ENCODE peak calls at places on chromosomes 12 and 14, in four cellular contexts. One of them, this sample, is unnamed.

GRCh38 chr14:92888896-92889295 is 34.1 kb upstream of the CHGA start:
- DNase-seq in GM12865: no peak
- DNase-seq in IMR-90: no peak
- DNase-seq in Peyer's patch: no peak
- DNase-seq in this sample: no peak

GRCh38 chr14:77026930-77027537 is 1.5 kb downstream of the IRF2BPL start:
- DNase-seq in Peyer's patch: peak; percentile 76
- DNase-seq in GM12865: peak; percentile 78
- DNase-seq in IMR-90: peak; percentile 54
- DNase-seq in this sample: peak; percentile 58

GRCh38 chr12:56448860-56449621 is at the start of gene TIMELESS:
- DNase-seq in Peyer's patch: peak; percentile 94
- DNase-seq in IMR-90: peak; percentile 81
- DNase-seq in GM12865: peak; percentile 93
- DNase-seq in this sample: peak; percentile 85

GRCh38 chr12:3041558-3042164 is 35.5 kb upstream of the TSPAN9 start:
- DNase-seq in IMR-90: peak; percentile 67
- DNase-seq in Peyer's patch: peak; percentile 71
- DNase-seq in GM12865: peak; percentile 80
- DNase-seq in this sample: peak; percentile 84

GRCh38 chr12:11621797-11622423 is 27.6 kb upstream of the ETV6 start:
- DNase-seq in GM12865: peak; percentile 51
- DNase-seq in Peyer's patch: peak; percentile 59
- DNase-seq in IMR-90: no peak
- DNase-seq in this sample: peak; percentile 39

GRCh38 chr14:65169351-65169750 is 67.0 kb upstream of the MAX start:
- DNase-seq in Peyer's patch: no peak
- DNase-seq in IMR-90: peak; percentile 89
- DNase-seq in GM12865: peak; percentile 95
- DNase-seq in this sample: peak; percentile 59

GRCh38 chr12:47945341-47945728 is 18.1 kb upstream of the TMEM106C start:
- DNase-seq in GM12865: no peak
- DNase-seq in Peyer's patch: peak; percentile 61
- DNase-seq in IMR-90: no peak
- DNase-seq in this sample: no peak

GRCh38 chr12:124827588-124828184 is 36.0 kb downstream of the SCARB1 start:
- DNase-seq in IMR-90: no peak
- DNase-seq in GM12865: peak; percentile 36
- DNase-seq in Peyer's patch: peak; percentile 73
- DNase-seq in this sample: no peak

GRCh38 chr14:68495101-68495637 is 297.7 kb downstream of the ZFP36L1 start:
- DNase-seq in IMR-90: no peak
- DNase-seq in GM12865: no peak
- DNase-seq in Peyer's patch: peak; percentile 57
- DNase-seq in this sample: no peak

GRCh38 chr12:32170437-32170998 is 63.9 kb downstream of the BICD1 start:
- DNase-seq in GM12865: no peak
- DNase-seq in IMR-90: no peak
- DNase-seq in Peyer's patch: no peak
- DNase-seq in this sample: no peak

GRCh38 chr14:105240811-105241576 is 7.3 kb upstream of the BTBD6 start:
- DNase-seq in Peyer's patch: no peak
- DNase-seq in GM12865: no peak
- DNase-seq in IMR-90: no peak
- DNase-seq in this sample: no peak

GRCh38 chr12:66255737-66256136 is 46.6 kb upstream of the HELB start:
- DNase-seq in Peyer's patch: no peak
- DNase-seq in GM12865: no peak
- DNase-seq in IMR-90: no peak
- DNase-seq in this sample: no peak

GRCh38 chr12:28574746-28575592 is 384.7 kb downstream of the CCDC91 start:
- DNase-seq in Peyer's patch: no peak
- DNase-seq in GM12865: no peak
- DNase-seq in IMR-90: no peak
- DNase-seq in this sample: no peak

GRCh38 chr12:11839093-11839641 is 189.7 kb downstream of the ETV6 start:
- DNase-seq in GM12865: no peak
- DNase-seq in IMR-90: peak; percentile 61
- DNase-seq in Peyer's patch: peak; percentile 76
- DNase-seq in this sample: peak; percentile 84

GRCh38 chr12:50924131-50924438 is 28.3 kb upstream of the HIGD1C start:
- DNase-seq in Peyer's patch: no peak
- DNase-seq in GM12865: no peak
- DNase-seq in IMR-90: no peak
- DNase-seq in this sample: no peak

GRCh38 chr12:68358532-68359485 is 26.6 kb upstream of the MDM1 start:
- DNase-seq in GM12865: peak; percentile 85
- DNase-seq in IMR-90: peak; percentile 82
- DNase-seq in Peyer's patch: peak; percentile 82
- DNase-seq in this sample: peak; percentile 90

GRCh38 chr12:127632431-127632830 is 634.5 kb upstream of the TMEM132C start:
- DNase-seq in Peyer's patch: no peak
- DNase-seq in GM12865: no peak
- DNase-seq in IMR-90: no peak
- DNase-seq in this sample: no peak

GRCh38 chr12:19710811-19711793 is 271.8 kb downstream of the AEBP2 start:
- DNase-seq in Peyer's patch: no peak
- DNase-seq in GM12865: no peak
- DNase-seq in IMR-90: no peak
- DNase-seq in this sample: peak; percentile 39

GRCh38 chr12:114316076-114316475 is 89.9 kb downstream of the TBX5 start:
- DNase-seq in IMR-90: peak; percentile 84
- DNase-seq in Peyer's patch: no peak
- DNase-seq in GM12865: no peak
- DNase-seq in this sample: peak; percentile 63

GRCh38 chr12:40993158-40993557 is 195.0 kb upstream of the PDZRN4 start:
- DNase-seq in GM12865: no peak
- DNase-seq in IMR-90: no peak
- DNase-seq in Peyer's patch: no peak
- DNase-seq in this sample: no peak

GRCh38 chr12:50132505-50133135 is 20.6 kb downstream of the COX14 start:
- DNase-seq in IMR-90: peak; percentile 61
- DNase-seq in Peyer's patch: no peak
- DNase-seq in GM12865: peak; percentile 66
- DNase-seq in this sample: no peak

GRCh38 chr12:112350593-112351592 is 31.3 kb downstream of the HECTD4 start:
- DNase-seq in GM12865: peak; percentile 11
- DNase-seq in IMR-90: no peak
- DNase-seq in Peyer's patch: no peak
- DNase-seq in this sample: no peak

GRCh38 chr12:27966870-27967269 is 5.7 kb downstream of the PTHLH start:
- DNase-seq in IMR-90: peak; percentile 99
- DNase-seq in Peyer's patch: no peak
- DNase-seq in GM12865: peak; percentile 29
- DNase-seq in this sample: peak; percentile 95

GRCh38 chr12:7667025-7667575 is 1.4 kb upstream of the APOBEC1 start:
- DNase-seq in IMR-90: no peak
- DNase-seq in GM12865: no peak
- DNase-seq in Peyer's patch: no peak
- DNase-seq in this sample: no peak

DNA sequence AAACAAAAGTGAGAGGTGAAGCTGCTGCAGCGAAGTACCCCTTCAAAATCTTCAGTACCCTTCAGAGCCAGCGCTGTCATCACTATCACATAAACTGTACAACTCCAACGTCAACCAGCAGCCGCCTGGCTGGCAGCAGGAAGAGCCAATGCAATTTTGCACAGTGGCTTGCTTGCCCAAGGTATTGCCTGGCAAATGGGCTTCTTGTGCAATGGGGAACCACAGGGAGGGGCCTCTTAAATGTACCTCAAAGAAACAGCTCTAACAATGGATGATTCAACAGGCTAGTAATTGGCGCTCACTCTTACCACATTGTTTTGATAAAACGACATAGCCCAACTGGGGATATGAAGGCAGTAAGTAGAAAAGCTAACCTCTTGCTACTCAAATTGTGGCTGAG is 125.5 kb upstream of the HIF1A start:
- DNase-seq in IMR-90: peak; percentile 73
- DNase-seq in Peyer's patch: no peak
- DNase-seq in GM12865: no peak
- DNase-seq in this sample: peak; percentile 99
- H3K4me3 ChIP-seq in IMR-90: no peak overlapping the region
- H3K4me3 ChIP-seq in Peyer's patch: no peak overlapping the region
- H3K4me3 ChIP-seq in GM12865: no peak overlapping the region
- H3K4me3 ChIP-seq in this sample: peak overlapping the region; percentile 46

GRCh38 chr12:26711569-26711968 is 121.4 kb downstream of the ITPR2 start:
- DNase-seq in Peyer's patch: no peak
- DNase-seq in IMR-90: no peak
- DNase-seq in GM12865: peak; percentile 31
- DNase-seq in this sample: peak; percentile 43

GRCh38 chr12:26715232-26715631 is 117.8 kb downstream of the ITPR2 start:
- DNase-seq in GM12865: no peak
- DNase-seq in Peyer's patch: no peak
- DNase-seq in IMR-90: no peak
- DNase-seq in this sample: no peak

GRCh38 chr12:26712892-26713291 is 120.1 kb downstream of the ITPR2 start:
- DNase-seq in IMR-90: no peak
- DNase-seq in Peyer's patch: no peak
- DNase-seq in GM12865: no peak
- DNase-seq in this sample: no peak

GRCh38 chr12:26711072-26711471 is 121.9 kb downstream of the ITPR2 start:
- DNase-seq in Peyer's patch: no peak
- DNase-seq in GM12865: no peak
- DNase-seq in IMR-90: no peak
- DNase-seq in this sample: no peak

GRCh38 chr12:26713885-26714383 is 119.1 kb downstream of the ITPR2 start:
- DNase-seq in GM12865: peak; percentile 63
- DNase-seq in IMR-90: no peak
- DNase-seq in Peyer's patch: no peak
- DNase-seq in this sample: no peak
- TF ChIP-seq CTCF in GM12865: no peak
- TF ChIP-seq CTCF in IMR-90: no peak
- TF ChIP-seq CTCF in Peyer's patch: no peak
- TF ChIP-seq CTCF in this sample: no peak

GRCh38 chr12:109276160-109276559 is 32.9 kb downstream of the FOXN4 start:
- DNase-seq in Peyer's patch: no peak
- DNase-seq in GM12865: no peak
- DNase-seq in IMR-90: no peak
- DNase-seq in this sample: no peak

GRCh38 chr12:109274381-109274780 is 34.7 kb downstream of the FOXN4 start:
- DNase-seq in Peyer's patch: no peak
- DNase-seq in GM12865: no peak
- DNase-seq in IMR-90: no peak
- DNase-seq in this sample: no peak

GRCh38 chr12:109271418-109271817 is 37.7 kb downstream of the FOXN4 start:
- DNase-seq in Peyer's patch: no peak
- DNase-seq in GM12865: no peak
- DNase-seq in IMR-90: no peak
- DNase-seq in this sample: no peak

GRCh38 chr12:109275173-109275572 is 33.9 kb downstream of the FOXN4 start:
- DNase-seq in Peyer's patch: no peak
- DNase-seq in GM12865: no peak
- DNase-seq in IMR-90: no peak
- DNase-seq in this sample: no peak

GRCh38 chr12:109273354-109273753 is 35.7 kb downstream of the FOXN4 start:
- DNase-seq in IMR-90: no peak
- DNase-seq in Peyer's patch: no peak
- DNase-seq in GM12865: no peak
- DNase-seq in this sample: no peak
- H3K4me3 ChIP-seq in IMR-90: no peak overlapping the region
- H3K4me3 ChIP-seq in Peyer's patch: no peak overlapping the region
- H3K4me3 ChIP-seq in GM12865: no peak overlapping the region
- H3K4me3 ChIP-seq in this sample: no peak overlapping the region

GRCh38 chr14:53401646-53402045 is 248.5 kb upstream of the DDHD1 start:
- DNase-seq in GM12865: no peak
- DNase-seq in Peyer's patch: no peak
- DNase-seq in IMR-90: no peak
- DNase-seq in this sample: no peak

DNA sequence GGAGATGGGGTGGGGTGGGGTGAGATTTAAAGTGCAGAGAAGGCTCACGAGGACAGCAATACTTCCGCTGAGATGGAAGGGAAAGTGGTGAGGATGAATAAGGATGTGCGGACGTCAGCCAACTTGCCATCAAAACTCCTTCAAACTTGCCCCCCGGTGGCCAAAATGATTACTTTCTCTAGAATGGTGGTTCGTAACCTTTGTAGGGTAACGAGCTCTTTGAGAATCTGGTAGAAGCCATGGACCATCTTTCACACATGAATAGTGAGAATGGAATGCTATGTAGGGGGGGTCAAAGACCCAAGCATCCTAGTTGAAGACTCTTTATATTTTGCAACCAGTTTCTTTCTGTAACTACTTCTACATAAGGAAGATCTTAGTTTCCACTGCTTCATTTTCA is 245.9 kb upstream of the DDHD1 start:
- DNase-seq in Peyer's patch: no peak
- DNase-seq in GM12865: peak; percentile 12
- DNase-seq in IMR-90: peak; percentile 76
- DNase-seq in this sample: peak; percentile 42
- TF ChIP-seq CTCF in Peyer's patch: no peak
- TF ChIP-seq CTCF in GM12865: peak; percentile 9
- TF ChIP-seq CTCF in IMR-90: peak; percentile 32
- TF ChIP-seq CTCF in this sample: peak; percentile 30

GRCh38 chr12:1918081-1918874 is at the start of gene CACNA2D4:
- DNase-seq in Peyer's patch: peak; percentile 44
- DNase-seq in GM12865: no peak
- DNase-seq in IMR-90: no peak
- DNase-seq in this sample: no peak
- H3K4me3 ChIP-seq in Peyer's patch: peak within 1 kb of the TSS; percentile 8
- H3K4me3 ChIP-seq in GM12865: no peak within 1 kb of the TSS
- H3K4me3 ChIP-seq in IMR-90: no peak within 1 kb of the TSS
- H3K4me3 ChIP-seq in this sample: no peak within 1 kb of the TSS

GRCh38 chr12:123433615-123434014 is 2.9 kb downstream of the RILPL2 start:
- DNase-seq in Peyer's patch: no peak
- DNase-seq in GM12865: no peak
- DNase-seq in IMR-90: no peak
- DNase-seq in this sample: no peak

GRCh38 chr12:123435636-123436016 is 858 bp downstream of the RILPL2 start:
- DNase-seq in IMR-90: no peak
- DNase-seq in Peyer's patch: no peak
- DNase-seq in GM12865: no peak
- DNase-seq in this sample: no peak

GRCh38 chr12:123441523-123442164 is 5.2 kb upstream of the RILPL2 start:
- DNase-seq in IMR-90: no peak
- DNase-seq in GM12865: peak; percentile 92
- DNase-seq in Peyer's patch: no peak
- DNase-seq in this sample: no peak

GRCh38 chr12:123431951-123432886 is 4.3 kb downstream of the RILPL2 start:
- DNase-seq in Peyer's patch: no peak
- DNase-seq in GM12865: peak; percentile 80
- DNase-seq in IMR-90: no peak
- DNase-seq in this sample: no peak

GRCh38 chr12:123436017-123436964 is at the start of gene RILPL2:
- DNase-seq in GM12865: peak; percentile 97
- DNase-seq in IMR-90: peak; percentile 65
- DNase-seq in Peyer's patch: peak; percentile 96
- DNase-seq in this sample: peak; percentile 88
- TF ChIP-seq CTCF in GM12865: no peak
- TF ChIP-seq CTCF in IMR-90: no peak
- TF ChIP-seq CTCF in Peyer's patch: no peak
- TF ChIP-seq CTCF in this sample: no peak